ENCODE peak calls at places on chromosomes 4 and X, in eight cellular contexts. C is progenitor cell of endocrine pancreas; Z is cardiac septum; V is ureter; D is NAMALWA; N is stimulated activated CD8-positive, alpha-beta memory T cell treated with anti-CD3 and anti-CD28 coated beads, Interleukin-7, amount 100 ng/mL, for 24 hours; X is T-helper 2 cell; R is amygdala. U is an unnamed sample.

GRCh38 chr4:150108693-150109092 is 30.4 kb downstream of the DCLK2 start:
- DNase-seq in R (no peak), V (no peak), C (no peak), N (no peak), Z (no peak), D (no peak), X (no peak), U (no peak)

GRCh38 chr4:129453524-129453923 is 357.6 kb downstream of the C4orf33 start:
- DNase-seq in V (no peak), C (no peak), R (no peak), X (no peak), D (no peak), Z (no peak), N (no peak), U (no peak)

GRCh38 chrX:2514131-2514530 is 13.4 kb upstream of the DHRSX start:
- DNase-seq in R (no peak), Z (no peak), N (no peak), C (no peak), V (no peak), D (no peak), X (no peak), U (no peak)

GRCh38 chrX:11535156-11535919 is 130.4 kb downstream of the ARHGAP6 start:
- DNase-seq in N (no peak), Z (no peak), V (no peak), D (no peak), X (no peak), C (no peak), R (no peak), U (no peak)

GRCh38 chrX:133633162-133633561 is 217.9 kb upstream of the GPC4 start:
- DNase-seq in Z (no peak), V (no peak), R (no peak), D (no peak), N (no peak), C (no peak), X (no peak), U (no peak)

GRCh38 chr4:19700951-19701350 is 550.8 kb upstream of the SLIT2 start:
- DNase-seq in N (no peak), C (no peak), V (no peak), Z (no peak), X (no peak), D (no peak), R (no peak), U (no peak)

GRCh38 chrX:154431321-154431720 is 2.8 kb downstream of the ATP6AP1 start:
- DNase-seq in D (no peak), C (no peak), V (no peak), X (no peak), Z (no peak), R (no peak), N (no peak), U (no peak)

GRCh38 chrX:153301746-153302145 is 19.8 kb downstream of the PNMA6F start:
- DNase-seq in R (no peak), D (no peak), X (no peak), N (no peak), V (no peak), Z (peak; percentile 55), C (no peak), U (no peak)

GRCh38 chrX:103678199-103678993 is 8.1 kb downstream of the MORF4L2 start:
- DNase-seq in Z (no peak), R (no peak), N (no peak), V (no peak), D (no peak), C (no peak), X (no peak), U (no peak)

GRCh38 chr4:139142097-139142496 is 34.9 kb downstream of the ELF2 start:
- DNase-seq in C (no peak), D (peak; percentile 41), R (no peak), Z (no peak), N (no peak), V (no peak), X (no peak), U (no peak)

GRCh38 chr4:98510757-98511517 is 147.5 kb downstream of the TSPAN5 start:
- DNase-seq in N (no peak), D (no peak), R (no peak), Z (no peak), X (no peak), C (no peak), V (no peak), U (no peak)

GRCh38 chr4:138835833-138836521 is 179.6 kb upstream of the NOCT start:
- DNase-seq in R (no peak), V (no peak), N (no peak), C (no peak), D (peak; percentile 9), X (no peak), Z (peak; percentile 81), U (no peak)

GRCh38 chr4:80471701-80472100 is 136.2 kb downstream of the CFAP299 start:
- DNase-seq in Z (no peak), C (peak; percentile 22), X (no peak), R (no peak), N (no peak), V (no peak), D (no peak), U (no peak)

GRCh38 chr4:48360285-48360965 is 19.1 kb downstream of the SLAIN2 start:
- DNase-seq in N (no peak), D (no peak), V (no peak), X (no peak), R (no peak), C (no peak), Z (no peak), U (no peak)

GRCh38 chr4:128159967-128160366 is 98.9 kb downstream of the LARP1B start:
- DNase-seq in V (no peak), C (no peak), R (no peak), N (no peak), D (no peak), Z (no peak), X (no peak), U (no peak)

GRCh38 chrX:65407157-65407626 is 127.4 kb downstream of the LAS1L start:
- DNase-seq in V (no peak), Z (no peak), X (no peak), D (no peak), C (no peak), R (no peak), N (no peak), U (no peak)

GRCh38 chrX:19593684-19594083 is 78.4 kb upstream of the MAP3K15 start:
- DNase-seq in N (no peak), Z (no peak), V (no peak), X (no peak), C (no peak), R (no peak), D (peak; percentile 61), U (no peak)

GRCh38 chrX:13119386-13119785 is 75.0 kb upstream of the FAM9C start:
- DNase-seq in N (no peak), X (no peak), Z (no peak), C (no peak), R (no peak), V (no peak), D (no peak), U (no peak)

GRCh38 chr4:142331646-142332045 is 514.5 kb downstream of the INPP4B start:
- DNase-seq in C (no peak), D (no peak), X (no peak), Z (no peak), V (no peak), N (no peak), R (no peak), U (no peak)

GRCh38 chr4:76305033-76305687 is 1.4 kb upstream of the STBD1 start:
- DNase-seq in V (no peak), Z (no peak), X (no peak), C (no peak), R (no peak), N (no peak), D (no peak), U (no peak)

GRCh38 chrX:130340271-130340670 is 552 bp downstream of the SLC25A14 start:
- DNase-seq in N (no peak), C (no peak), R (no peak), V (no peak), D (peak; percentile 11), Z (no peak), X (no peak), U (no peak)

GRCh38 chr4:72701987-72702819 is 133.2 kb upstream of the ADAMTS3 start:
- DNase-seq in R (no peak), N (no peak), D (peak; percentile 68), X (no peak), V (no peak), Z (no peak), C (no peak), U (no peak)

GRCh38 chr4:71417150-71417549 is 78.3 kb downstream of the SLC4A4 start:
- DNase-seq in X (no peak), R (no peak), D (no peak), N (no peak), V (no peak), C (no peak), Z (no peak), U (no peak)

GRCh38 chrX:47900833-47901232 is 64.1 kb downstream of the ZNF81 start:
- DNase-seq in N (no peak), Z (no peak), C (no peak), V (no peak), R (no peak), D (peak; percentile 33), X (no peak), U (no peak)

GRCh38 chr4:168877779-168878491 is 132.1 kb downstream of the CBR4 start:
- DNase-seq in N (no peak), Z (no peak), X (no peak), V (peak; percentile 49), D (no peak), R (no peak), C (peak; percentile 26), U (no peak)

GRCh38 chrX:281166-281999 is at the start of gene PLCXD1:
- DNase-seq in N (no peak), D (peak; percentile 38), C (peak; percentile 56), R (no peak), V (peak; percentile 30), X (no peak), Z (peak; percentile 66), U (no peak)

GRCh38 chrX:150547511-150548115 is 20.8 kb upstream of the MTM1 start:
- DNase-seq in Z (peak; percentile 87), V (peak; percentile 72), R (peak; percentile 65), C (peak; percentile 38), X (no peak), N (no peak), D (no peak), U (no peak)

GRCh38 chr4:79141530-79141929 is 184.3 kb downstream of the NAA11 start:
- DNase-seq in V (no peak), C (peak; percentile 54), D (peak; percentile 3), R (no peak), N (no peak), Z (no peak), X (no peak), U (peak; percentile 5)

GRCh38 chr4:83417566-83417965 is 38.1 kb downstream of the HELQ start:
- DNase-seq in D (no peak), X (no peak), C (no peak), N (no peak), R (no peak), V (no peak), Z (no peak), U (no peak)

GRCh38 chrX:69493193-69493592 is 10.9 kb upstream of the NALF2 start:
- DNase-seq in Z (no peak), X (no peak), C (peak; percentile 30), V (no peak), D (peak; percentile 52), N (no peak), R (no peak), U (no peak)

GRCh38 chr4:16643852-16644251 is 254.6 kb downstream of the LDB2 start:
- DNase-seq in X (no peak), V (no peak), D (no peak), Z (no peak), N (no peak), R (no peak), C (no peak), U (no peak)

GRCh38 chr4:174663254-174663653 is 141.0 kb upstream of the HPGD start:
- DNase-seq in D (no peak), R (no peak), C (no peak), V (no peak), X (no peak), N (no peak), Z (no peak), U (no peak)

GRCh38 chrX:119303137-119303536 is 67.1 kb downstream of the PGRMC1 start:
- DNase-seq in Z (no peak), V (no peak), X (no peak), N (no peak), D (no peak), C (no peak), R (no peak), U (no peak)

GRCh38 chr4:89174784-89175183 is 63.5 kb downstream of the TIGD2 start:
- DNase-seq in Z (no peak), V (no peak), X (no peak), D (no peak), C (no peak), N (no peak), R (no peak), U (no peak)

U was measured in iPS DF 19.7.